ENCODE peak calls at places on chromosomes 13 and 19, in eight cellular contexts. R is stimulated activated naive CD4-positive, alpha-beta T cell; B is H9; T is mesothelial cell of epicardium; L is activated T-helper 1 cell treated with Interleukin-2 at 50 U/mL for 16 hours; E is caudate nucleus; W is stimulated activated CD8-positive, alpha-beta memory T cell treated with anti-CD3 and anti-CD28 coated beads, Interleukin-4, amount 100 ng/mL, for 1 hour; P is activated T-cell treated with anti-CD3 and anti-CD28 coated beads for 1 hour. J is an unnamed sample.

GRCh38 chr19:1154731-1155351 is 19.2 kb downstream of the SBNO2 start:
- DNase-seq in R (no peak), W (no peak), P (no peak), L (no peak), T (no peak), B (no peak), E (no peak), J (no peak)

GRCh38 chr13:76971215-76971614 is 20.7 kb upstream of the CLN5 start:
- DNase-seq in W (no peak), L (no peak), B (no peak), T (no peak), P (no peak), E (no peak), R (no peak), J (no peak)

GRCh38 chr19:31533114-31533513 is 183.9 kb upstream of the TSHZ3 start:
- DNase-seq in R (no peak), E (no peak), W (no peak), B (no peak), L (no peak), T (peak; percentile 28), P (no peak), J (no peak)

GRCh38 chr13:106415427-106415826 is 120.0 kb downstream of the EFNB2 start:
- DNase-seq in E (no peak), P (no peak), T (no peak), L (no peak), W (no peak), R (no peak), B (no peak), J (no peak)

GRCh38 chr19:41447732-41448332 is 4.9 kb downstream of the ERICH4 start:
- DNase-seq in P (no peak), R (no peak), B (no peak), T (no peak), W (no peak), E (no peak), L (no peak), J (no peak)

GRCh38 chr19:48926909-48927308 is 6.6 kb upstream of the DHDH start:
- DNase-seq in W (no peak), T (peak; percentile 47), B (no peak), L (no peak), R (no peak), P (no peak), E (peak; percentile 21), J (no peak)

GRCh38 chr13:30156826-30157615 is 150.3 kb downstream of the KATNAL1 start:
- DNase-seq in B (no peak), T (no peak), R (no peak), E (no peak), L (no peak), P (no peak), W (no peak), J (peak; percentile 59)

GRCh38 chr13:72397265-72397664 is 330.2 kb downstream of the MZT1 start:
- DNase-seq in P (no peak), B (no peak), W (no peak), R (no peak), E (no peak), L (no peak), T (no peak), J (no peak)

GRCh38 chr19:3671680-3672574 is 28.3 kb downstream of the PIP5K1C start:
- DNase-seq in B (no peak), L (no peak), R (no peak), T (no peak), E (no peak), W (no peak), P (no peak), J (no peak)

GRCh38 chr13:75836441-75836840 is 200.3 kb downstream of the LMO7 start:
- DNase-seq in P (no peak), W (no peak), L (no peak), B (no peak), E (no peak), T (no peak), R (no peak), J (no peak)

GRCh38 chr13:73849292-73849691 is 284.9 kb downstream of the KLF12 start:
- DNase-seq in E (no peak), W (no peak), R (no peak), T (no peak), P (no peak), L (no peak), B (peak; percentile 64), J (peak; percentile 94)

GRCh38 chr13:114124921-114125320 is 7.5 kb downstream of the RASA3 start:
- DNase-seq in P (no peak), W (peak; percentile 48), E (no peak), T (no peak), L (peak; percentile 39), R (peak; percentile 78), B (no peak), J (no peak)

GRCh38 chr13:113551081-113552000 is 33.2 kb upstream of the TFDP1 start:
- DNase-seq in P (no peak), T (no peak), L (no peak), W (no peak), E (no peak), B (peak; percentile 22), R (no peak), J (no peak)

GRCh38 chr19:10766049-10766623 is 48.3 kb downstream of the DNM2 start:
- DNase-seq in T (no peak), R (no peak), E (no peak), B (no peak), P (no peak), W (no peak), L (no peak), J (no peak)

GRCh38 chr13:107650081-107650701 is 565.1 kb downstream of the LIG4 start:
- DNase-seq in R (no peak), P (no peak), E (peak; percentile 10), W (no peak), B (peak; percentile 78), L (no peak), T (peak; percentile 64), J (peak; percentile 78)

GRCh38 chr13:31027136-31027535 is 94.7 kb downstream of the TEX26 start:
- DNase-seq in B (no peak), P (no peak), R (no peak), L (no peak), W (no peak), T (no peak), E (no peak), J (no peak)

GRCh38 chr13:79901336-79901735 is 420.4 kb downstream of the NDFIP2 start:
- DNase-seq in L (no peak), B (no peak), E (peak; percentile 4), T (no peak), P (no peak), W (no peak), R (no peak), J (peak; percentile 61)

GRCh38 chr19:45164577-45165335 is 4.0 kb upstream of the NKPD1 start:
- DNase-seq in L (peak; percentile 17), P (no peak), T (peak; percentile 53), W (no peak), R (no peak), B (peak; percentile 96), E (no peak), J (peak; percentile 87)

GRCh38 chr13:26591672-26592071 is 34.2 kb downstream of the WASF3 start:
- DNase-seq in L (no peak), E (no peak), P (no peak), B (no peak), W (no peak), T (no peak), R (no peak), J (no peak)

GRCh38 chr19:32224371-32225244 is 120.8 kb upstream of the ZNF507 start:
- DNase-seq in E (peak; percentile 9), P (peak; percentile 47), L (peak; percentile 36), W (peak; percentile 22), T (peak; percentile 85), R (peak; percentile 22), B (peak; percentile 61), J (peak; percentile 49)

GRCh38 chr19:8097681-8098567 is 45.4 kb downstream of the CCL25 start:
- DNase-seq in B (no peak), P (no peak), W (no peak), R (no peak), T (no peak), E (no peak), L (no peak), J (no peak)

GRCh38 chr13:32581177-32581786 is 5.0 kb upstream of the PDS5B start:
- DNase-seq in T (no peak), B (no peak), E (no peak), W (no peak), L (no peak), P (no peak), R (no peak), J (no peak)

GRCh38 chr13:98975822-98976261 is 2.0 kb downstream of the DOCK9 start:
- DNase-seq in E (no peak), W (no peak), R (no peak), B (no peak), P (no peak), T (no peak), L (no peak), J (peak; percentile 79)

GRCh38 chr13:89518289-89519077 is 1829.0 kb upstream of the MIR17HG start:
- DNase-seq in B (no peak), R (no peak), P (no peak), T (no peak), W (no peak), E (no peak), L (no peak), J (no peak)

GRCh38 chr13:57996717-57997116 is 365.2 kb downstream of the PCDH17 start:
- DNase-seq in T (no peak), B (no peak), L (no peak), E (no peak), P (no peak), R (no peak), W (no peak), J (no peak)

GRCh38 chr19:2309734-2310362 is 1.9 kb upstream of the LINGO3 start:
- DNase-seq in T (no peak), B (no peak), P (no peak), E (peak; percentile 17), L (no peak), R (no peak), W (no peak), J (no peak)

GRCh38 chr13:51771418-51772104 is 32.4 kb downstream of the DHRS12 start:
- DNase-seq in E (no peak), B (no peak), R (no peak), P (no peak), T (no peak), L (no peak), W (no peak), J (no peak)

GRCh38 chr19:51194527-51195315 is 30.2 kb upstream of the CD33 start:
- DNase-seq in P (no peak), T (no peak), W (no peak), R (no peak), B (no peak), E (no peak), L (no peak), J (no peak)

GRCh38 chr19:49145485-49146407 is 9.4 kb downstream of the HRC start:
- DNase-seq in W (peak; percentile 55), L (peak; percentile 62), P (peak; percentile 79), T (peak; percentile 85), E (peak; percentile 77), B (peak; percentile 96), R (peak; percentile 55), J (peak; percentile 98)

GRCh38 chr19:3615524-3616135 is 9.0 kb upstream of the TBXA2R start:
- DNase-seq in L (no peak), T (no peak), R (no peak), B (no peak), P (no peak), W (no peak), E (no peak), J (no peak)

J was measured in mesendoderm.